ENCODE peak calls at places on chromosomes 5 and 9, in ten cellular contexts. One of them, this sample, is unnamed.

GRCh38 chr5:33261305-33261704 is 179.5 kb upstream of the TARS1 start:
- DNase-seq in brain microvascular endothelial cell: peak
- DNase-seq in dorsolateral prefrontal cortex: no peak
- DNase-seq in colonic mucosa: no peak
- DNase-seq in Peyer's patch: no peak
- DNase-seq in CD8-positive, alpha-beta T cell: no peak
- DNase-seq in SK-N-SH: no peak
- DNase-seq in A549: no peak
- DNase-seq in pancreas: no peak
- DNase-seq in endodermal cell: no peak
- DNase-seq in this sample: peak

GRCh38 chr9:87827341-87827740 is 55.3 kb upstream of the SPATA31E1 start:
- DNase-seq in colonic mucosa: no peak
- DNase-seq in brain microvascular endothelial cell: no peak
- DNase-seq in CD8-positive, alpha-beta T cell: no peak
- DNase-seq in SK-N-SH: no peak
- DNase-seq in Peyer's patch: no peak
- DNase-seq in endodermal cell: no peak
- DNase-seq in dorsolateral prefrontal cortex: no peak
- DNase-seq in A549: no peak
- DNase-seq in pancreas: no peak
- DNase-seq in this sample: peak

GRCh38 chr5:172529896-172530295 is 75.6 kb upstream of the SH3PXD2B start:
- DNase-seq in SK-N-SH: no peak
- DNase-seq in brain microvascular endothelial cell: no peak
- DNase-seq in CD8-positive, alpha-beta T cell: no peak
- DNase-seq in Peyer's patch: no peak
- DNase-seq in dorsolateral prefrontal cortex: no peak
- DNase-seq in colonic mucosa: peak
- DNase-seq in pancreas: no peak
- DNase-seq in A549: no peak
- DNase-seq in endodermal cell: no peak
- DNase-seq in this sample: no peak

GRCh38 chr9:88988796-88989641 is 2.2 kb upstream of the S1PR3 start:
- DNase-seq in A549: no peak
- DNase-seq in colonic mucosa: no peak
- DNase-seq in CD8-positive, alpha-beta T cell: no peak
- DNase-seq in Peyer's patch: no peak
- DNase-seq in SK-N-SH: no peak
- DNase-seq in dorsolateral prefrontal cortex: no peak
- DNase-seq in pancreas: no peak
- DNase-seq in endodermal cell: peak
- DNase-seq in brain microvascular endothelial cell: no peak
- DNase-seq in this sample: peak

GRCh38 chr9:108443741-108444140 is 412.0 kb downstream of the ACTL7B start:
- DNase-seq in SK-N-SH: no peak
- DNase-seq in pancreas: no peak
- DNase-seq in Peyer's patch: no peak
- DNase-seq in brain microvascular endothelial cell: no peak
- DNase-seq in dorsolateral prefrontal cortex: no peak
- DNase-seq in colonic mucosa: no peak
- DNase-seq in endodermal cell: no peak
- DNase-seq in A549: no peak
- DNase-seq in CD8-positive, alpha-beta T cell: no peak
- DNase-seq in this sample: peak

GRCh38 chr5:126624534-126624933 is 23.8 kb downstream of the PHAX start:
- DNase-seq in CD8-positive, alpha-beta T cell: no peak
- DNase-seq in colonic mucosa: no peak
- DNase-seq in Peyer's patch: no peak
- DNase-seq in endodermal cell: no peak
- DNase-seq in SK-N-SH: no peak
- DNase-seq in A549: peak
- DNase-seq in brain microvascular endothelial cell: peak
- DNase-seq in pancreas: no peak
- DNase-seq in dorsolateral prefrontal cortex: no peak
- DNase-seq in this sample: peak

GRCh38 chr9:1709347-1709746 is 305.8 kb upstream of the SMARCA2 start:
- DNase-seq in pancreas: no peak
- DNase-seq in CD8-positive, alpha-beta T cell: no peak
- DNase-seq in endodermal cell: no peak
- DNase-seq in Peyer's patch: no peak
- DNase-seq in dorsolateral prefrontal cortex: no peak
- DNase-seq in A549: no peak
- DNase-seq in brain microvascular endothelial cell: no peak
- DNase-seq in SK-N-SH: peak
- DNase-seq in colonic mucosa: no peak
- DNase-seq in this sample: no peak

GRCh38 chr5:67319935-67320725 is 123.5 kb upstream of the CD180 start:
- DNase-seq in colonic mucosa: no peak
- DNase-seq in brain microvascular endothelial cell: peak
- DNase-seq in endodermal cell: no peak
- DNase-seq in A549: no peak
- DNase-seq in dorsolateral prefrontal cortex: no peak
- DNase-seq in SK-N-SH: no peak
- DNase-seq in pancreas: no peak
- DNase-seq in Peyer's patch: no peak
- DNase-seq in CD8-positive, alpha-beta T cell: no peak
- DNase-seq in this sample: peak

GRCh38 chr9:34381323-34381722 is 4.6 kb upstream of the MYORG start:
- DNase-seq in A549: no peak
- DNase-seq in CD8-positive, alpha-beta T cell: peak
- DNase-seq in dorsolateral prefrontal cortex: no peak
- DNase-seq in SK-N-SH: no peak
- DNase-seq in brain microvascular endothelial cell: no peak
- DNase-seq in pancreas: no peak
- DNase-seq in Peyer's patch: no peak
- DNase-seq in endodermal cell: peak
- DNase-seq in colonic mucosa: peak
- DNase-seq in this sample: no peak

DNA sequence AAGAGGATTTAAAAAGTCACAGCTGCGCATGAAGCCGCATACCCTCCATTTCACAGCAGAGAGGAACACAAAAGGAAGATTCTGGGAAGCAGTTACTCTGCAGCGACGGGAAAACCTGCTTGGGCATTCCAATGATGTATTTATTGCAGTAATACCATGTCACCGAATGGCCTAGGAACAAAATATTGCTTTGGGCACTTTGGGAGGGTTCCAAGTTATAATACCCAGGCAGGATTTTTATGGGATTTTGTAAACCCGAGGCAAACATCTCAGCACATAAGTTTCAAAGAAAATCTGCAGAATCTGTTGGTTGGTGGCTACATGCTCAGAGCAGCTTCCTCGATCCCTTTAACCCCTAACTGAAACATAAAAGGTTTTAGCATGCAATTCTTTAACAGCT is 195.2 kb downstream of the MAPKAP1 start:
- DNase-seq in A549: no peak
- DNase-seq in endodermal cell: no peak
- DNase-seq in dorsolateral prefrontal cortex: no peak
- DNase-seq in colonic mucosa: no peak
- DNase-seq in SK-N-SH: no peak
- DNase-seq in pancreas: no peak
- DNase-seq in brain microvascular endothelial cell: no peak
- DNase-seq in Peyer's patch: no peak
- DNase-seq in CD8-positive, alpha-beta T cell: no peak
- DNase-seq in this sample: peak
- H3K27ac ChIP-seq in A549: no peak
- H3K27ac ChIP-seq in endodermal cell: no peak
- H3K27ac ChIP-seq in dorsolateral prefrontal cortex: no peak
- H3K27ac ChIP-seq in colonic mucosa: peak
- H3K27ac ChIP-seq in SK-N-SH: no peak
- H3K27ac ChIP-seq in pancreas: no peak
- H3K27ac ChIP-seq in brain microvascular endothelial cell: no peak
- H3K27ac ChIP-seq in Peyer's patch: no peak
- H3K27ac ChIP-seq in CD8-positive, alpha-beta T cell: no peak
- H3K27ac ChIP-seq in this sample: no peak

GRCh38 chr5:72166070-72166979 is 59.0 kb downstream of the MAP1B start:
- DNase-seq in dorsolateral prefrontal cortex: no peak
- DNase-seq in colonic mucosa: no peak
- DNase-seq in brain microvascular endothelial cell: no peak
- DNase-seq in endodermal cell: peak
- DNase-seq in CD8-positive, alpha-beta T cell: no peak
- DNase-seq in SK-N-SH: peak
- DNase-seq in A549: no peak
- DNase-seq in Peyer's patch: no peak
- DNase-seq in pancreas: no peak
- DNase-seq in this sample: peak
- H3K4me3 ChIP-seq in dorsolateral prefrontal cortex: peak
- H3K4me3 ChIP-seq in colonic mucosa: no peak
- H3K4me3 ChIP-seq in brain microvascular endothelial cell: no peak
- H3K4me3 ChIP-seq in endodermal cell: peak
- H3K4me3 ChIP-seq in CD8-positive, alpha-beta T cell: no peak
- H3K4me3 ChIP-seq in SK-N-SH: peak
- H3K4me3 ChIP-seq in A549: no peak
- H3K4me3 ChIP-seq in Peyer's patch: no peak
- H3K4me3 ChIP-seq in pancreas: no peak
- H3K4me3 ChIP-seq in this sample: no peak

GRCh38 chr9:6049798-6050197 is 34.4 kb upstream of the RANBP6 start:
- DNase-seq in brain microvascular endothelial cell: no peak
- DNase-seq in colonic mucosa: peak
- DNase-seq in endodermal cell: peak
- DNase-seq in SK-N-SH: no peak
- DNase-seq in dorsolateral prefrontal cortex: no peak
- DNase-seq in CD8-positive, alpha-beta T cell: no peak
- DNase-seq in Peyer's patch: no peak
- DNase-seq in pancreas: no peak
- DNase-seq in A549: no peak
- DNase-seq in this sample: peak
- TF ChIP-seq CTCF in brain microvascular endothelial cell: peak
- TF ChIP-seq CTCF in colonic mucosa: peak
- TF ChIP-seq CTCF in endodermal cell: peak
- TF ChIP-seq CTCF in SK-N-SH: peak
- TF ChIP-seq CTCF in dorsolateral prefrontal cortex: no peak
- TF ChIP-seq CTCF in CD8-positive, alpha-beta T cell: peak
- TF ChIP-seq CTCF in Peyer's patch: no peak
- TF ChIP-seq CTCF in pancreas: no peak
- TF ChIP-seq CTCF in A549: peak
- TF ChIP-seq CTCF in this sample: peak

DNA sequence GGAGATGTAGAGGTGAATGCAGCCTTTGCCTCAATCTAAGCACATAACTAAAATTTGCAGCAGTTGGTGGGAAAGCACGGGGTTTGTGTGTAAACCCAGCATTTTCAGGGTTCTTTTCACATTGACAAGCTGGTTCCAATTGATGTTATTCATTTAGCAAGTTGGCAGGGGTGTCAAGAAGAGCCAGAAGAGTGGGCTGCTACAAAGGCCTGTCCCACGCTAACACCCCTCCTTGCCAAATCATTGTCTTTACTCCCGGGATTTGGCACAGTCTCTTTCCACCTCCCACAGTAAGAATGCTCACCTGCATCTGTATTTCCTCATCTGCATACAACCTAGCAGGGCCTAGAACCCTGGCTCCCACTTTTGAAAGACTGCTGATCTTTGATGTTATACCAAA is 11.8 kb downstream of the RGMB start:
- DNase-seq in SK-N-SH: no peak
- DNase-seq in colonic mucosa: no peak
- DNase-seq in pancreas: no peak
- DNase-seq in brain microvascular endothelial cell: no peak
- DNase-seq in Peyer's patch: no peak
- DNase-seq in dorsolateral prefrontal cortex: no peak
- DNase-seq in endodermal cell: no peak
- DNase-seq in A549: no peak
- DNase-seq in CD8-positive, alpha-beta T cell: no peak
- DNase-seq in this sample: no peak
- H3K27ac ChIP-seq in SK-N-SH: peak
- H3K27ac ChIP-seq in colonic mucosa: peak
- H3K27ac ChIP-seq in pancreas: peak
- H3K27ac ChIP-seq in brain microvascular endothelial cell: no peak
- H3K27ac ChIP-seq in Peyer's patch: no peak
- H3K27ac ChIP-seq in dorsolateral prefrontal cortex: no peak
- H3K27ac ChIP-seq in endodermal cell: no peak
- H3K27ac ChIP-seq in A549: no peak
- H3K27ac ChIP-seq in CD8-positive, alpha-beta T cell: no peak
- H3K27ac ChIP-seq in this sample: no peak

GRCh38 chr9:90000925-90001324 is 396.1 kb downstream of the GADD45G start:
- DNase-seq in dorsolateral prefrontal cortex: no peak
- DNase-seq in A549: no peak
- DNase-seq in colonic mucosa: no peak
- DNase-seq in brain microvascular endothelial cell: no peak
- DNase-seq in Peyer's patch: no peak
- DNase-seq in CD8-positive, alpha-beta T cell: no peak
- DNase-seq in SK-N-SH: no peak
- DNase-seq in endodermal cell: no peak
- DNase-seq in pancreas: no peak
- DNase-seq in this sample: no peak

GRCh38 chr9:90001756-90002155 is 396.9 kb downstream of the GADD45G start:
- DNase-seq in dorsolateral prefrontal cortex: no peak
- DNase-seq in brain microvascular endothelial cell: no peak
- DNase-seq in endodermal cell: no peak
- DNase-seq in SK-N-SH: peak
- DNase-seq in pancreas: no peak
- DNase-seq in A549: no peak
- DNase-seq in Peyer's patch: no peak
- DNase-seq in colonic mucosa: no peak
- DNase-seq in CD8-positive, alpha-beta T cell: no peak
- DNase-seq in this sample: no peak

GRCh38 chr9:90002299-90003045 is 397.7 kb downstream of the GADD45G start:
- DNase-seq in dorsolateral prefrontal cortex: no peak
- DNase-seq in SK-N-SH: peak
- DNase-seq in endodermal cell: no peak
- DNase-seq in CD8-positive, alpha-beta T cell: no peak
- DNase-seq in brain microvascular endothelial cell: no peak
- DNase-seq in pancreas: no peak
- DNase-seq in Peyer's patch: no peak
- DNase-seq in colonic mucosa: no peak
- DNase-seq in A549: no peak
- DNase-seq in this sample: no peak

GRCh38 chr9:90005388-90005787 is 400.6 kb downstream of the GADD45G start:
- DNase-seq in Peyer's patch: no peak
- DNase-seq in dorsolateral prefrontal cortex: no peak
- DNase-seq in SK-N-SH: no peak
- DNase-seq in pancreas: no peak
- DNase-seq in brain microvascular endothelial cell: no peak
- DNase-seq in A549: no peak
- DNase-seq in endodermal cell: no peak
- DNase-seq in CD8-positive, alpha-beta T cell: no peak
- DNase-seq in colonic mucosa: no peak
- DNase-seq in this sample: no peak

GRCh38 chr9:90003046-90003355 is 398.2 kb downstream of the GADD45G start:
- DNase-seq in pancreas: peak
- DNase-seq in SK-N-SH: no peak
- DNase-seq in brain microvascular endothelial cell: no peak
- DNase-seq in A549: no peak
- DNase-seq in Peyer's patch: no peak
- DNase-seq in CD8-positive, alpha-beta T cell: no peak
- DNase-seq in colonic mucosa: no peak
- DNase-seq in endodermal cell: no peak
- DNase-seq in dorsolateral prefrontal cortex: no peak
- DNase-seq in this sample: no peak
- H3K4me3 ChIP-seq in pancreas: no peak
- H3K4me3 ChIP-seq in SK-N-SH: no peak
- H3K4me3 ChIP-seq in brain microvascular endothelial cell: no peak
- H3K4me3 ChIP-seq in A549: no peak
- H3K4me3 ChIP-seq in Peyer's patch: no peak
- H3K4me3 ChIP-seq in CD8-positive, alpha-beta T cell: no peak
- H3K4me3 ChIP-seq in colonic mucosa: no peak
- H3K4me3 ChIP-seq in endodermal cell: no peak
- H3K4me3 ChIP-seq in dorsolateral prefrontal cortex: no peak
- H3K4me3 ChIP-seq in this sample: no peak